ENCODE peak calls at places on chromosomes 2 and 18, in six cellular contexts. V is HL-60, A is GM23338, K is uterus, W is stomach, G is spleen. J is an unnamed sample. For H3K27me3, the result is how much of the 10 kb centered on the place peaks cover.

GRCh38 chr2:72925328-72925943 is 8.1 kb downstream of the EMX1 start:
- DNase-seq in V (no peak), W (peak), K (peak), G (no peak), A (peak), J (no peak)

GRCh38 chr2:233061007-233061590 is 957 bp downstream of the INPP5D start:
- DNase-seq in K (no peak), G (peak), A (no peak), W (peak), V (no peak), J (no peak)

GRCh38 chr18:9428862-9429661 is 46.3 kb upstream of the RALBP1 start:
- DNase-seq in A (no peak), V (no peak), G (no peak), K (no peak), W (no peak), J (no peak)

GRCh38 chr2:157460384-157460837 is 16.5 kb upstream of the CYTIP start:
- DNase-seq in A (peak), V (no peak), W (no peak), G (no peak), K (no peak), J (no peak)

GRCh38 chr2:186595219-186595618 is 5.4 kb downstream of the ITGAV start:
- DNase-seq in A (peak), G (no peak), K (no peak), W (peak), V (no peak), J (no peak)

GRCh38 chr2:129113776-129114175 is 795.1 kb upstream of the HS6ST1 start:
- DNase-seq in A (no peak), G (no peak), W (no peak), V (no peak), K (no peak), J (no peak)

GRCh38 chr2:144217853-144218633 is 301.9 kb downstream of the ZEB2 start:
- DNase-seq in A (no peak), G (no peak), K (no peak), V (no peak), W (no peak), J (no peak)

GRCh38 chr18:25169701-25170100 is 182.3 kb downstream of the ZNF521 start:
- DNase-seq in W (no peak), G (no peak), K (no peak), A (no peak), V (no peak), J (no peak)

GRCh38 chr2:161746891-161747535 is 122.8 kb downstream of the SLC4A10 start:
- DNase-seq in V (no peak), A (peak), W (no peak), G (no peak), K (no peak), J (no peak)

GRCh38 chr18:39938678-39939077 is 2016.4 kb upstream of the PIK3C3 start:
- DNase-seq in V (no peak), G (no peak), A (no peak), K (no peak), W (no peak), J (no peak)

GRCh38 chr2:206443735-206444527 is 599 bp downstream of the ADAM23 start:
- DNase-seq in K (no peak), G (peak), V (no peak), A (peak), W (no peak), J (peak)

GRCh38 chr2:189024861-189025618 is 50.9 kb downstream of the COL3A1 start:
- DNase-seq in K (no peak), W (no peak), V (no peak), A (peak), G (no peak), J (no peak)

GRCh38 chr2:6470518-6470917 is 395.2 kb downstream of the CMPK2 start:
- DNase-seq in W (no peak), K (no peak), V (no peak), A (no peak), G (no peak), J (no peak)

GRCh38 chr18:42196651-42197050 is 241.6 kb downstream of the PIK3C3 start:
- DNase-seq in K (no peak), A (no peak), W (no peak), G (no peak), V (no peak), J (no peak)

GRCh38 chr2:166433457-166433856 is 57.7 kb upstream of the SCN9A start:
- DNase-seq in V (no peak), A (no peak), W (no peak), K (no peak), G (no peak), J (no peak)

GRCh38 chr2:128286905-128287779 is 31.5 kb downstream of the HS6ST1 start:
- DNase-seq in G (peak), K (no peak), A (no peak), V (no peak), W (no peak), J (peak)

GRCh38 chr2:223852281-223852795 is 15.0 kb upstream of the AP1S3 start:
- DNase-seq in V (no peak), W (no peak), K (no peak), A (no peak), G (no peak), J (no peak)
- H3K27ac ChIP-seq in V (no peak), W (no peak), K (no peak), A (no peak), G (no peak), J (no peak)

DNA sequence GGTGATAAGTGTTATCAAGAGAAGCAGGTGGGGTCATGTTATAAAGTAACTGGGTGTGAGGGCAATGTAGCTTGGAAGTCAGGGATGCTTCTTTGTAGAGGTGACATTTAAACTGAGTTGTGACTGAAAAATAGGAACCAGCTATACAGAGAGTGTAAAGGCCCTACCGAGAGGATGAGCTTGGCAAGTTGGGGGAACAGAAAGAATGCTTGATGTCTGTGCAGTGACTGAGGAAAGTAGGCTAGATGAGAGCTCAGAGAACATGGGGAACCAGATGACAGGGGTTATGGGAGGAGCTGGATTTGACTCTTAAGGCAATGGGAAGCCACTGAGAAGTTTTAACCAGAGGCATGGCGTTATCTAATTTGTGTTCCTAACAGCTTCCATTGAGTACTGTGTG is 115.3 kb downstream of the DOCK10 start:
- DNase-seq in G (no peak), W (no peak), K (no peak), V (no peak), A (no peak), J (no peak)
- H3K4me3 ChIP-seq in G (no peak), W (no peak), K (no peak), V (no peak), A (no peak), J (no peak)

DNA sequence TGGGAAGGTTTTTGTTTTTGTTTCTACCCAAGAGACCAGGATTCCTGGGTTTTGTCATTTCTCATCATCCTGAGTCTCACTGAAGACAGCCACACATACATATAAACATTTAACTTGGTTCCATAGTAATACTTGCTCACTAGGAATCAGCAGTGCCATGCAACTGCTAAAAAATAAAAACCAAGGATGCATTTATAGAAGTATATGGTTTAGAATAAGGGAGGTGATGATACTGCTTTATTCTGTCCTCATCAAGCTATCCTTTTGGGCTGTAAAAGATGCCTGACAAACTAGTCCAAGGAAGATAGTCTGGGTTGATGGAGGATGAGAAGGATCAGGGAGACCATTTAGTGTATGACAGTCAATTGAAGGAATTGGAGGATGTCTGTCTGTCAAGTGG is 740 bp downstream of the SPATA3 start:
- DNase-seq in V (no peak), A (no peak), G (no peak), K (no peak), W (no peak), J (no peak)
- H3K27me3 ChIP-seq in V (under half), A (under half), G (under half), K (under half), W (under half), J (under half)

GRCh38 chr2:238874330-238875050 is 26.6 kb downstream of the TWIST2 start:
- DNase-seq in V (no peak), A (no peak), K (peak), W (no peak), G (peak), J (no peak)

GRCh38 chr2:238873841-238874240 is 26.0 kb downstream of the TWIST2 start:
- DNase-seq in A (no peak), G (peak), V (no peak), K (no peak), W (no peak), J (no peak)

GRCh38 chr2:238875161-238875530 is 27.3 kb downstream of the TWIST2 start:
- DNase-seq in A (no peak), W (peak), V (no peak), K (no peak), G (peak), J (no peak)

GRCh38 chr2:238876232-238876630 is 28.3 kb downstream of the TWIST2 start:
- DNase-seq in K (no peak), A (no peak), V (no peak), G (no peak), W (peak), J (no peak)

GRCh38 chr2:238875531-238876231 is 27.8 kb downstream of the TWIST2 start:
- DNase-seq in G (peak), K (peak), A (no peak), V (no peak), W (peak), J (no peak)
- H3K27ac ChIP-seq in G (no peak), K (peak), A (no peak), V (no peak), W (peak), J (no peak)

J was measured in aorta.